ENCODE peak calls at places on chromosomes 13 and 19, in eight cellular contexts. J is fibroblast of mammary gland; W is endothelial cell; Z is T-helper 17 cell; A is transverse colon; C is AG04450; H is stimulated activated CD4-positive, alpha-beta T cell treated with anti-CD3 and anti-CD28 coated beads, Interleukin-4, amount 100 ng/mL, for 1 hour; T is CD8-positive, alpha-beta memory T cell. V is an unnamed sample.

GRCh38 chr13:102912599-102912998 is 66.8 kb downstream of the ERCC5 start:
- DNase-seq in J (no peak), W (no peak), Z (no peak), A (no peak), C (no peak), H (no peak), T (no peak), V (no peak)

GRCh38 chr19:3135961-3136683 is at the start of gene GNA15:
- DNase-seq in J (no peak), W (no peak), Z (peak; percentile 61), A (peak; percentile 62), C (no peak), H (peak; percentile 32), T (peak; percentile 52), V (peak; percentile 65)

GRCh38 chr19:55261671-55262126 is 2.9 kb upstream of the PPP6R1 start:
- DNase-seq in J (no peak), W (no peak), Z (no peak), A (no peak), C (no peak), H (no peak), T (no peak), V (no peak)

GRCh38 chr19:47186337-47187022 is 44.5 kb downstream of the BBC3 start:
- DNase-seq in J (no peak), W (no peak), Z (peak; percentile 27), A (peak; percentile 30), C (no peak), H (peak; percentile 76), T (peak; percentile 55), V (peak; percentile 67)

GRCh38 chr19:1618157-1619093 is 13.2 kb upstream of the UQCR11 start:
- DNase-seq in J (peak; percentile 25), W (peak; percentile 29), Z (no peak), A (peak; percentile 60), C (no peak), H (peak; percentile 27), T (no peak), V (no peak)

GRCh38 chr13:45909724-45910123 is 58.2 kb upstream of the SIAH3 start:
- DNase-seq in J (no peak), W (no peak), Z (no peak), A (no peak), C (no peak), H (no peak), T (no peak), V (no peak)

GRCh38 chr19:44356383-44357111 is at the start of gene ZNF112:
- DNase-seq in J (peak; percentile 91), W (peak; percentile 73), Z (no peak), A (peak; percentile 90), C (peak; percentile 69), H (peak; percentile 2), T (no peak), V (no peak)

GRCh38 chr19:49057636-49058234 is at the start of gene CGB7:
- DNase-seq in J (peak; percentile 38), W (peak; percentile 63), Z (peak; percentile 34), A (peak; percentile 79), C (no peak), H (no peak), T (peak; percentile 49), V (peak; percentile 32)

GRCh38 chr13:85492283-85492682 is 306.9 kb downstream of the SLITRK6 start:
- DNase-seq in J (no peak), W (no peak), Z (no peak), A (no peak), C (no peak), H (no peak), T (no peak), V (no peak)

GRCh38 chr13:30312859-30313258 is 5.5 kb upstream of the KATNAL1 start:
- DNase-seq in J (no peak), W (no peak), Z (no peak), A (no peak), C (no peak), H (no peak), T (no peak), V (no peak)

GRCh38 chr19:18364826-18365528 is 21.0 kb upstream of the GDF15 start:
- DNase-seq in J (peak; percentile 97), W (peak; percentile 15), Z (no peak), A (peak; percentile 90), C (peak; percentile 97), H (no peak), T (no peak), V (no peak)

GRCh38 chr13:60158321-60158801 is 5.4 kb downstream of the DIAPH3 start:
- DNase-seq in J (no peak), W (no peak), Z (no peak), A (no peak), C (no peak), H (no peak), T (no peak), V (no peak)